ENCODE peak calls at places on chromosome 2, in six cellular contexts. O, S, C, A, G and Q are unnamed samples.

GRCh38 chr2:162317910-162318279 is 589 bp downstream of the IFIH1 start:
- DNase-seq in O (no peak), S (peak), C (peak), A (no peak), G (peak), Q (peak)

GRCh38 chr2:31381601-31382000 is 32.9 kb downstream of the XDH start:
- DNase-seq in O (no peak), S (no peak), C (no peak), A (no peak), G (no peak), Q (no peak)

GRCh38 chr2:61165946-61166345 is 4.0 kb downstream of the C2orf74 start:
- DNase-seq in O (no peak), S (no peak), C (peak), A (no peak), G (peak), Q (no peak)

GRCh38 chr2:150369862-150370261 is 117.6 kb downstream of the RND3 start:
- DNase-seq in O (no peak), S (no peak), C (no peak), A (no peak), G (no peak), Q (no peak)

GRCh38 chr2:73822991-73823390 is 5.8 kb upstream of the STAMBP start:
- DNase-seq in O (no peak), S (no peak), C (no peak), A (no peak), G (no peak), Q (no peak)

GRCh38 chr2:28695245-28695647 is 56.4 kb upstream of the PPP1CB start:
- DNase-seq in O (no peak), S (no peak), C (no peak), A (no peak), G (no peak), Q (no peak)

GRCh38 chr2:218010116-218010837 is 7.5 kb upstream of the TNS1 start:
- DNase-seq in O (peak), S (no peak), C (peak), A (no peak), G (peak), Q (peak)

GRCh38 chr2:45170976-45171514 is 161.8 kb upstream of the SIX2 start:
- DNase-seq in O (no peak), S (no peak), C (no peak), A (no peak), G (peak), Q (no peak)

GRCh38 chr2:41963661-41964525 is 83.9 kb upstream of the PKDCC start:
- DNase-seq in O (no peak), S (no peak), C (peak), A (peak), G (peak), Q (peak)

GRCh38 chr2:102473020-102473419 is at the start of gene SLC9A4:
- DNase-seq in O (peak), S (no peak), C (peak), A (no peak), G (peak), Q (peak)

GRCh38 chr2:85369500-85369899 is 14.9 kb downstream of the ELMOD3 start:
- DNase-seq in O (no peak), S (no peak), C (no peak), A (no peak), G (no peak), Q (no peak)

GRCh38 chr2:58866527-58866926 is 625.4 kb upstream of the FANCL start:
- DNase-seq in O (no peak), S (no peak), C (no peak), A (no peak), G (no peak), Q (no peak)

GRCh38 chr2:65997941-65998340 is 437.0 kb upstream of the MEIS1 start:
- DNase-seq in O (no peak), S (no peak), C (no peak), A (no peak), G (no peak), Q (no peak)

GRCh38 chr2:74648009-74648443 is at the start of gene M1AP:
- DNase-seq in O (no peak), S (no peak), C (no peak), A (no peak), G (no peak), Q (no peak)

GRCh38 chr2:219352448-219353023 is 20.0 kb upstream of the RESP18 start:
- DNase-seq in O (peak), S (peak), C (peak), A (peak), G (peak), Q (peak)

GRCh38 chr2:235864746-235865535 is 303.2 kb downstream of the GBX2 start:
- DNase-seq in O (no peak), S (no peak), C (peak), A (no peak), G (no peak), Q (no peak)

GRCh38 chr2:195280024-195280423 is 377.0 kb upstream of the SLC39A10 start:
- DNase-seq in O (no peak), S (no peak), C (peak), A (no peak), G (no peak), Q (no peak)

GRCh38 chr2:63678085-63678484 is 89.3 kb downstream of the MDH1 start:
- DNase-seq in O (no peak), S (no peak), C (no peak), A (no peak), G (no peak), Q (no peak)

GRCh38 chr2:120774557-120775160 is 39.0 kb downstream of the GLI2 start:
- DNase-seq in O (no peak), S (no peak), C (no peak), A (no peak), G (no peak), Q (no peak)

GRCh38 chr2:207227062-207227748 is 61.5 kb upstream of the KLF7 start:
- DNase-seq in O (no peak), S (no peak), C (peak), A (no peak), G (peak), Q (no peak)